ENCODE peak calls at places on chromosome 1, in eight cellular contexts. D, C, L, E, U, Y, R and W are unnamed samples.

GRCh38 chr1:33176887-33177286 is 5.0 kb downstream of the TRIM62 start:
- DNase-seq in D (no peak), C (no peak), L (no peak), E (no peak), U (no peak), Y (no peak), R (no peak), W (no peak)

GRCh38 chr1:21292991-21293536 is 2.8 kb upstream of the ECE1 start:
- DNase-seq in D (no peak), C (no peak), L (no peak), E (no peak), U (peak; percentile 56), Y (no peak), R (no peak), W (peak; percentile 14)

GRCh38 chr1:30754684-30755171 is 2.8 kb downstream of the LAPTM5 start:
- DNase-seq in D (no peak), C (no peak), L (no peak), E (no peak), U (no peak), Y (peak; percentile 46), R (no peak), W (no peak)

GRCh38 chr1:150420560-150421265 is 56.8 kb downstream of the RPRD2 start:
- DNase-seq in D (no peak), C (no peak), L (no peak), E (peak; percentile 39), U (no peak), Y (no peak), R (no peak), W (no peak)

GRCh38 chr1:205228052-205228451 is 306 bp downstream of the TMCC2 start:
- DNase-seq in D (no peak), C (no peak), L (no peak), E (no peak), U (no peak), Y (no peak), R (no peak), W (no peak)

GRCh38 chr1:81760487-81761097 is 40.1 kb upstream of the ADGRL2 start:
- DNase-seq in D (no peak), C (peak; percentile 5), L (peak; percentile 7), E (peak; percentile 45), U (no peak), Y (no peak), R (no peak), W (no peak)

GRCh38 chr1:1073743-1074587 is at the start of gene RNF223:
- DNase-seq in D (no peak), C (no peak), L (no peak), E (no peak), U (no peak), Y (no peak), R (peak; percentile 74), W (no peak)

GRCh38 chr1:66207484-66207883 is 326.5 kb upstream of the SGIP1 start:
- DNase-seq in D (no peak), C (no peak), L (peak; percentile 44), E (peak; percentile 73), U (no peak), Y (no peak), R (no peak), W (no peak)

GRCh38 chr1:63486679-63487078 is 36.3 kb downstream of the ITGB3BP start:
- DNase-seq in D (no peak), C (no peak), L (no peak), E (peak; percentile 63), U (no peak), Y (no peak), R (no peak), W (no peak)